ENCODE peak calls at places on chromosomes 12 and 14, in ten cellular contexts. G is stomach; B is PC-9; O is gastrocnemius medialis; U is kidney; S is CD4-positive, alpha-beta memory T cell; K is SK-N-SH; T is ovary; I is CD4-positive, CD25-positive, alpha-beta regulatory T cell; X is PC-3. Q is an unnamed sample. For H3K4me1, the result is how much of the 10 kb centered on the place peaks cover.

GRCh38 chr14:100246809-100247428 is 8.0 kb downstream of the YY1 start:
- DNase-seq in S (peak), O (no peak), I (peak), X (peak), T (no peak), B (peak), U (no peak), K (peak), G (no peak), Q (peak)

GRCh38 chr14:52003324-52003723 is 14.0 kb downstream of the RTRAF start:
- DNase-seq in K (no peak), G (no peak), X (no peak), I (no peak), U (no peak), T (no peak), S (no peak), B (no peak), O (no peak), Q (no peak)

GRCh38 chr12:109863961-109864712 is 16.2 kb downstream of the GLTP start:
- DNase-seq in U (no peak), O (no peak), G (peak), S (no peak), T (no peak), I (no peak), K (no peak), B (peak), X (peak), Q (no peak)

GRCh38 chr14:101357038-101357437 is 204.3 kb upstream of the DIO3 start:
- DNase-seq in G (no peak), U (no peak), T (no peak), S (no peak), I (no peak), K (no peak), B (no peak), O (no peak), X (no peak), Q (no peak)

GRCh38 chr12:51814311-51815088 is 34.0 kb downstream of the FIGNL2 start:
- DNase-seq in K (peak), S (peak), U (peak), I (peak), G (peak), X (peak), O (no peak), B (no peak), T (peak), Q (no peak)

GRCh38 chr12:55955800-55956508 is 9.9 kb downstream of the PMEL start:
- DNase-seq in I (no peak), K (peak), G (peak), U (no peak), T (no peak), O (no peak), S (peak), X (peak), B (peak), Q (peak)

GRCh38 chr12:99223554-99223953 is 424.0 kb upstream of the GARIN6 start:
- DNase-seq in T (no peak), U (no peak), S (no peak), B (no peak), X (no peak), K (peak), G (no peak), O (no peak), I (no peak), Q (no peak)

GRCh38 chr14:69652942-69653680 is 41.7 kb downstream of the SUSD6 start:
- DNase-seq in G (peak), U (no peak), X (no peak), O (peak), T (no peak), B (peak), I (no peak), K (no peak), S (no peak), Q (no peak)

GRCh38 chr12:79549531-79550271 is 141.1 kb downstream of the PAWR start:
- DNase-seq in U (no peak), K (no peak), X (no peak), I (no peak), B (peak), G (no peak), S (no peak), T (no peak), O (no peak), Q (no peak)

GRCh38 chr14:100893228-100893601 is 10.3 kb downstream of the RTL1 start:
- DNase-seq in X (no peak), T (no peak), K (no peak), I (no peak), O (no peak), B (no peak), S (no peak), U (peak), G (no peak), Q (no peak)

GRCh38 chr14:92397140-92397815 is 74.3 kb downstream of the SLC24A4 start:
- DNase-seq in K (no peak), G (no peak), T (no peak), U (no peak), I (no peak), X (peak), S (no peak), O (no peak), B (peak), Q (peak)

GRCh38 chr12:121227294-121227693 is 17.4 kb downstream of the P2RX4 start:
- DNase-seq in S (no peak), K (no peak), O (no peak), X (peak), I (no peak), B (peak), U (peak), G (peak), T (no peak), Q (peak)

DNA sequence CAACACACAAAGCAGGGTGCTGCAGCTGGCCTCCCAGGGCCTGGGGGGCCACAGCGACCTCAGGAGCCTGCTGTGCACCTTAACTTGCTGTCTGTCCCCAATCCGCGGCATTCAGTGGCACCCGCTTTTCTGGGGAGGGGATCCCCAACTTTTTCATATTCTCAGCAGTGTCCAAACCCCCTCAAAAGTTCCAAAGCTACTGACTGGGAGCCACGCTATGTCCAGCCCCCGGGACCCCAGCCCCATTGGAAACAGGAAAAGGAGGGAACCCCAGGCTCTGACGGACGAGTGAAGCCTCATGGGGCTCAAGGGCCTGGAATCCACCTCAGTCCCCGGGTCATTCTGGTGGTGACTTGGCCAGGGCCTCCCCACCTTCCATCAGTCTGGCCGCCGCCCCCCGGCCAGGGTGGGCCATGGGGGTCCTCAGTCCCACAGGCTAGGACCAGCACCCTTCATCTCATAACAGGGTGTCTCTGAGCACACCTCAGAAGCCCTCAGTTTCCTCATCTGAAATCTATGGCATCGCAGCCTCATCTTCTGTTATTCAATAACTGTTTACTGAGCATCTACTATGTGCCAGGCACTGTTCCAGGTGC is 127.3 kb downstream of the NCOR2 start:
- DNase-seq in B (no peak), T (no peak), X (no peak), I (no peak), K (no peak), U (no peak), S (no peak), G (no peak), O (no peak), Q (no peak)
- H3K27ac ChIP-seq in B (peak), T (peak), X (no peak), I (no peak), K (peak), U (peak), S (no peak), G (peak), O (no peak), Q (no peak)

DNA sequence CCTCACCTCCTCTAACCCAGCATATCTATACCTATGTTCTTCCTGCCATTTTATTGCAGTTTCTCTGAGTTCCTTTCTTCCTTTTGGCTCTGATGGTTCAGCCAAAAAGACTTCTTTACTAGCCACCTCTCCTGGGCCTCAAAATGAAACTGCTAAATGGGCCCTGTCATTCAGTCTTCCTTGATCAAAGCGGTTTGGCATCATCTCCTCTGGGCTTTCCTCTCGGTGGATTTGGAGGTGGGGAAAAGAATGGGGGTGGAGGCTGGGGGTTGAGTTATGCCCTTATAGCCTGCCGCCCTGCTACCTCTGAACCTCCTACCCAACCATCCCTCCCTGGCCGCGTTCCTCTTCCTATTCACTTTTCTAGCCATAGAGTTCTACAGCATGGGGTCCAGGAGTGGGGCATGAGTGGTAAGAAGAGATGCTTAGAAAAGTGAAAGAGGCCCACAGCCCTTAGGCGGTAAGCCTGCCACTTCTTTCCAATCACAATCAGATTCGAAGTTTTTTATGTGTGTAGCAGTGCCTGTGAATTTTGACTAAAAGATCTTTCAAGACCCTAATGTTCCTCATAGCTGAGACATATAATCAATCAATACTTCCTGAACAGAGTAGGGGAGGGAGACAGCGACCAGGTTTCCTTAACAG is 2.5 kb downstream of the AJUBA start:
- DNase-seq in T (no peak), S (no peak), B (no peak), K (no peak), X (no peak), U (no peak), O (no peak), I (no peak), G (no peak), Q (peak)
- H3K4me1 ChIP-seq in T (under half), S (under half), B (under half), K (under half), X (under half), U (under half), O (under half), I (under half), G (half or more), Q (under half)

DNA sequence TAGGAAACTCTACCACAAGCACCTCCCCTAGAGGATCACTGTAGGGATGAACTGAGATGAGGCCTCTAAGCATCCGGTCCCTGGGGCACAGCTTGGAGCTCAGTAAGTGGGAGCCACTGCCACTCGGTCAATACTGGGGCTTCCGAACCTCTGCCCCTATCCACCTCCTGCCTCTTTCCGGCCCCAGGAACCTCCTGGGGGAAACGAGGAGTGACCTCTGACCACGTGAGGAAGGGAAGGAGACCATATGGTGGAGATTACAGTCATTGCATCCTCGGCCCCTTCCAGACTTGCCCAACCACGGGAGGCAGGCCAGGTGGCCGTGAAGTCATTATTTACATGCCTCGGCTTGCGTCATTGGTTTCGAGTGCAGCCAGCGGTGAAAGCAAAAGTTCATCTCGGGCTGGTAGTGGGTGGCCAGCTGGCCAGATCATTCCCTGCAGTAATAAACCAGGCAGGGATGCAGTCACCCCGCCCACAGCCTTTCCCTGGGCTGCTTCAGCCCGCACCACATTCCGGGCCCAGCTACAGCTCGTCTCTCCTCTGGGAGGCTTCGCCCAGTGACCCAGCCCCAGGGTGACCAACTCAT is 65.4 kb downstream of the C14orf132 start:
- DNase-seq in S (no peak), U (peak), I (no peak), B (peak), K (no peak), G (peak), X (peak), T (peak), O (peak), Q (no peak)
- H3K27ac ChIP-seq in S (no peak), U (peak), I (no peak), B (peak), K (no peak), G (peak), X (no peak), T (no peak), O (peak), Q (no peak)

GRCh38 chr14:29233188-29233587 is 466.6 kb downstream of the FOXG1 start:
- DNase-seq in G (no peak), T (no peak), O (no peak), B (no peak), K (no peak), U (no peak), X (no peak), I (no peak), S (no peak), Q (no peak)
- H3K4me1 ChIP-seq in G (under half), T (under half), O (under half), B (under half), K (under half), U (under half), X (under half), I (under half), S (under half), Q (under half)

DNA sequence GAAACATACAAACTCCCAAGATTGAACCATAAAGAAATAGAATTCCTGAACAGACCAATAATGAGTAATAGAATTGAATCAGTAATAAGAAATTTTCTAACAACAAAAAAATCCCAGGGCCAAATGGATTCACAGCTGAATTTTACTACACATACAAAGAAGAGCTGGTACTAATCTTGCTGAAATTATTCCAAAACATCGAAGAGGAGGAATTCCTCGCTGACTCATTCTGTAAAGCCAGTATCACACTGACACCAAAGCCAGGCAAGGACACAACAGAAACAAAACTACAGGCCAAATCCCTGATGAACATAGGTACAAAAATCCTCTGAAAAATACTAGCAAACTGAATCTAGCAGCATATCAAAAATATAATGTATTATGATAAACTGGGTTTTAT is 367.8 kb upstream of the CLEC14A start:
- DNase-seq in I (no peak), G (no peak), O (no peak), X (peak), B (no peak), K (no peak), T (no peak), U (no peak), S (no peak), Q (no peak)
- H3K27ac ChIP-seq in I (no peak), G (no peak), O (no peak), X (no peak), B (no peak), K (no peak), T (no peak), U (no peak), S (no peak), Q (no peak)

DNA sequence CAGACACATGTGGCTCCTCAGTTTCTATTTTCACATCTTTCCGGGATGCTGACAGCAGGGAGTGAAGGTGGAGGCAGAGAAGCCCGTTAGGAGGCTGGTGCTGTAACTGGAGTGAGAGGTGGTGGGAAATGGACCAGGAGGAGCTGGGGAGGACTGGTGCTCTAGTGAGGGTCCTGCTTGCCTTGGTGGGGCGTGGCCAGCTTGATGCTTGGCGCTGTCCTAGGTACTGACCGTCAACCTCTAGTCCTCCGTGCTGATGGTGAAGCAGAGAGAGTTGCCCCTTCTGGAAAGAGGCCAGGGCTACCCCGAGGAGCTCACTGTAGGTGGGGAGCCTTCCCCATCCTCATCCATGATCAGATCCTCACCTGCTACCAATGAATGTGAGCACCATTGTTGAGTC is 1.4 kb downstream of the TRMT61A start:
- DNase-seq in B (no peak), U (no peak), K (no peak), G (no peak), O (no peak), I (no peak), X (peak), S (no peak), T (peak), Q (no peak)
- H3K4me1 ChIP-seq in B (under half), U (under half), K (under half), G (half or more), O (under half), I (under half), X (under half), S (under half), T (under half), Q (under half)

Q was measured in foreskin keratinocyte.